ENCODE peak calls at places on chromosomes 2 and 18, in eight cellular contexts. One of them, this sample, is unnamed.

GRCh38 chr2:159659474-159659873 is 43.1 kb upstream of the BAZ2B start:
- DNase-seq in fibroblast of villous mesenchyme: no peak
- DNase-seq in foreskin fibroblast: no peak
- DNase-seq in body of pancreas: no peak
- DNase-seq in HCT116: no peak
- DNase-seq in choroid plexus epithelial cell: no peak
- DNase-seq in thyroid gland: no peak
- DNase-seq in K562: no peak
- DNase-seq in this sample: no peak

GRCh38 chr2:230941202-230942180 is 16.4 kb upstream of the GPR55 start:
- DNase-seq in fibroblast of villous mesenchyme: no peak
- DNase-seq in foreskin fibroblast: no peak
- DNase-seq in body of pancreas: no peak
- DNase-seq in HCT116: no peak
- DNase-seq in choroid plexus epithelial cell: no peak
- DNase-seq in thyroid gland: no peak
- DNase-seq in K562: no peak
- DNase-seq in this sample: no peak

GRCh38 chr2:202064206-202064880 is 8.7 kb upstream of the KIAA2012 start:
- DNase-seq in fibroblast of villous mesenchyme: peak; percentile 59
- DNase-seq in foreskin fibroblast: peak; percentile 94
- DNase-seq in body of pancreas: no peak
- DNase-seq in HCT116: no peak
- DNase-seq in choroid plexus epithelial cell: peak; percentile 89
- DNase-seq in thyroid gland: peak; percentile 76
- DNase-seq in K562: no peak
- DNase-seq in this sample: peak; percentile 84

GRCh38 chr2:139162456-139162855 is 382.3 kb upstream of the NXPH2 start:
- DNase-seq in fibroblast of villous mesenchyme: no peak
- DNase-seq in foreskin fibroblast: no peak
- DNase-seq in body of pancreas: no peak
- DNase-seq in HCT116: no peak
- DNase-seq in choroid plexus epithelial cell: no peak
- DNase-seq in thyroid gland: no peak
- DNase-seq in K562: no peak
- DNase-seq in this sample: no peak

GRCh38 chr18:48129621-48130082 is 199.2 kb upstream of the SMAD2 start:
- DNase-seq in fibroblast of villous mesenchyme: no peak
- DNase-seq in foreskin fibroblast: no peak
- DNase-seq in body of pancreas: no peak
- DNase-seq in HCT116: no peak
- DNase-seq in choroid plexus epithelial cell: no peak
- DNase-seq in thyroid gland: no peak
- DNase-seq in K562: no peak
- DNase-seq in this sample: no peak

GRCh38 chr2:178344121-178344520 is 106.9 kb downstream of the PRKRA start:
- DNase-seq in fibroblast of villous mesenchyme: no peak
- DNase-seq in foreskin fibroblast: no peak
- DNase-seq in body of pancreas: no peak
- DNase-seq in HCT116: no peak
- DNase-seq in choroid plexus epithelial cell: no peak
- DNase-seq in thyroid gland: no peak
- DNase-seq in K562: no peak
- DNase-seq in this sample: no peak

GRCh38 chr2:232624554-232624842 is 8.9 kb upstream of the EFHD1 start:
- DNase-seq in fibroblast of villous mesenchyme: no peak
- DNase-seq in foreskin fibroblast: no peak
- DNase-seq in body of pancreas: no peak
- DNase-seq in HCT116: no peak
- DNase-seq in choroid plexus epithelial cell: no peak
- DNase-seq in thyroid gland: no peak
- DNase-seq in K562: no peak
- DNase-seq in this sample: no peak

GRCh38 chr18:79866889-79867574 is 69.3 kb downstream of the KCNG2 start:
- DNase-seq in fibroblast of villous mesenchyme: no peak
- DNase-seq in foreskin fibroblast: no peak
- DNase-seq in body of pancreas: no peak
- DNase-seq in HCT116: no peak
- DNase-seq in choroid plexus epithelial cell: peak; percentile 28
- DNase-seq in thyroid gland: no peak
- DNase-seq in K562: no peak
- DNase-seq in this sample: no peak

GRCh38 chr18:2976733-2977132 is 36.2 kb downstream of the LPIN2 start:
- DNase-seq in fibroblast of villous mesenchyme: no peak
- DNase-seq in foreskin fibroblast: no peak
- DNase-seq in body of pancreas: no peak
- DNase-seq in HCT116: no peak
- DNase-seq in choroid plexus epithelial cell: no peak
- DNase-seq in thyroid gland: no peak
- DNase-seq in K562: no peak
- DNase-seq in this sample: no peak

GRCh38 chr18:42174909-42175308 is 219.9 kb downstream of the PIK3C3 start:
- DNase-seq in fibroblast of villous mesenchyme: peak; percentile 22
- DNase-seq in foreskin fibroblast: no peak
- DNase-seq in body of pancreas: no peak
- DNase-seq in HCT116: no peak
- DNase-seq in choroid plexus epithelial cell: peak; percentile 19
- DNase-seq in thyroid gland: peak; percentile 25
- DNase-seq in K562: no peak
- DNase-seq in this sample: peak; percentile 33

GRCh38 chr2:147430408-147430807 is 414.4 kb upstream of the ACVR2A start:
- DNase-seq in fibroblast of villous mesenchyme: no peak
- DNase-seq in foreskin fibroblast: no peak
- DNase-seq in body of pancreas: peak; percentile 81
- DNase-seq in HCT116: no peak
- DNase-seq in choroid plexus epithelial cell: no peak
- DNase-seq in thyroid gland: no peak
- DNase-seq in K562: no peak
- DNase-seq in this sample: no peak

GRCh38 chr2:172655091-172655837 is 80.4 kb upstream of the RAPGEF4 start:
- DNase-seq in fibroblast of villous mesenchyme: peak; percentile 68
- DNase-seq in foreskin fibroblast: peak; percentile 93
- DNase-seq in body of pancreas: no peak
- DNase-seq in HCT116: no peak
- DNase-seq in choroid plexus epithelial cell: peak; percentile 86
- DNase-seq in thyroid gland: no peak
- DNase-seq in K562: no peak
- DNase-seq in this sample: peak; percentile 86

GRCh38 chr2:63537306-63537705 is 51.0 kb downstream of the WDPCP start:
- DNase-seq in fibroblast of villous mesenchyme: no peak
- DNase-seq in foreskin fibroblast: peak; percentile 27
- DNase-seq in body of pancreas: no peak
- DNase-seq in HCT116: no peak
- DNase-seq in choroid plexus epithelial cell: peak; percentile 26
- DNase-seq in thyroid gland: no peak
- DNase-seq in K562: no peak
- DNase-seq in this sample: peak; percentile 49

GRCh38 chr2:74850816-74851566 is 17.1 kb downstream of the HK2 start:
- DNase-seq in fibroblast of villous mesenchyme: peak; percentile 86
- DNase-seq in foreskin fibroblast: peak; percentile 71
- DNase-seq in body of pancreas: no peak
- DNase-seq in HCT116: no peak
- DNase-seq in choroid plexus epithelial cell: peak; percentile 37
- DNase-seq in thyroid gland: no peak
- DNase-seq in K562: no peak
- DNase-seq in this sample: peak; percentile 58

GRCh38 chr2:238010572-238010971 is 43.8 kb downstream of the UBE2F start:
- DNase-seq in fibroblast of villous mesenchyme: no peak
- DNase-seq in foreskin fibroblast: no peak
- DNase-seq in body of pancreas: no peak
- DNase-seq in HCT116: no peak
- DNase-seq in choroid plexus epithelial cell: no peak
- DNase-seq in thyroid gland: no peak
- DNase-seq in K562: no peak
- DNase-seq in this sample: no peak

GRCh38 chr2:24909555-24910177 is 10.4 kb downstream of the ADCY3 start:
- DNase-seq in fibroblast of villous mesenchyme: peak; percentile 44
- DNase-seq in foreskin fibroblast: peak; percentile 95
- DNase-seq in body of pancreas: no peak
- DNase-seq in HCT116: no peak
- DNase-seq in choroid plexus epithelial cell: no peak
- DNase-seq in thyroid gland: no peak
- DNase-seq in K562: no peak
- DNase-seq in this sample: peak; percentile 89

GRCh38 chr2:68316091-68316490 is 3.7 kb downstream of the CNRIP1 start:
- DNase-seq in fibroblast of villous mesenchyme: no peak
- DNase-seq in foreskin fibroblast: no peak
- DNase-seq in body of pancreas: no peak
- DNase-seq in HCT116: no peak
- DNase-seq in choroid plexus epithelial cell: peak; percentile 8
- DNase-seq in thyroid gland: no peak
- DNase-seq in K562: no peak
- DNase-seq in this sample: peak; percentile 28

GRCh38 chr2:68318686-68319396 is 908 bp downstream of the CNRIP1 start:
- DNase-seq in fibroblast of villous mesenchyme: peak; percentile 25
- DNase-seq in foreskin fibroblast: peak; percentile 56
- DNase-seq in body of pancreas: no peak
- DNase-seq in HCT116: no peak
- DNase-seq in choroid plexus epithelial cell: peak; percentile 10
- DNase-seq in thyroid gland: no peak
- DNase-seq in K562: no peak
- DNase-seq in this sample: peak; percentile 6

GRCh38 chr2:68317971-68318685 is 1.6 kb downstream of the CNRIP1 start:
- DNase-seq in fibroblast of villous mesenchyme: peak; percentile 5
- DNase-seq in foreskin fibroblast: peak; percentile 43
- DNase-seq in body of pancreas: no peak
- DNase-seq in HCT116: no peak
- DNase-seq in choroid plexus epithelial cell: peak; percentile 6
- DNase-seq in thyroid gland: no peak
- DNase-seq in K562: no peak
- DNase-seq in this sample: no peak

GRCh38 chr2:68320118-68320641 is 431 bp upstream of the CNRIP1 start:
- DNase-seq in fibroblast of villous mesenchyme: no peak
- DNase-seq in foreskin fibroblast: peak; percentile 31
- DNase-seq in body of pancreas: peak; percentile 17
- DNase-seq in HCT116: no peak
- DNase-seq in choroid plexus epithelial cell: peak; percentile 14
- DNase-seq in thyroid gland: peak; percentile 4
- DNase-seq in K562: peak; percentile 14
- DNase-seq in this sample: peak; percentile 4

DNA sequence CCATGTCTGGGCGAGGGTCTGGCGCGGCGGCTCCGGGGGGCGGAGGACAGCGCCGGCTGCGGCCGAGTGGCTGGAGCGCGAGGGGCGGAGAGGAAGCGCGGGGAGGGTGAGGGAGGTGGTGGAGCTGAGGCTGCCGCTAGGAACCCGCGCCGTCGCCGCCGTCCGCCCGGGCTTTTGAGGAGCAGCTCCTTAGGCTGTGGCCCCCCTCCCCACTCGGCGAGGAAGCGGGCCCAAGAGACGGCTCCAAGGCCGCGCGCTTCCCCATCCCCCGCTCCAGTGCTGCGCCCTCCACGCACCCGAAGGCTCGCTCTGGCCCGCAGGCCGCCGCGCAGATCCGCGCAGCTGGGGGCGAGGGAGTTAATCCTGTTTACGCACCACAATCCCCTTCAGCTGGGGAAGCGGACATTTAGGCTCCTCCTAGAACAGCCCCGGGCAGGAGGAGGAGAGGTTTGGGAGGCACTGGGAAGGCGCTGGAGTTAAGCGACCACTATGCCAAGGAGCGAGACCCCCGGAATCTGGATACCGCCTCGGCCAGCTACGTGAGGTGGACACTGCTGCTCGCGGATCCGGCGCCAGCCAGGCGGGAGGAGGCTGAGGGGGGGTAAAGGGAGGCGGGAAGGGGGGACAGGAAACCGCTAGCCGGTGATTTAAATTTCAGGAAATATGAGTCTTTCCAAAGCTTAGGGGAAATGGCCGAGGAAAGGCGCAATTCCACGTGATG is at the start of gene CNRIP1:
- DNase-seq in fibroblast of villous mesenchyme: peak; percentile 84
- DNase-seq in foreskin fibroblast: peak; percentile 93
- DNase-seq in body of pancreas: peak; percentile 15
- DNase-seq in HCT116: no peak
- DNase-seq in choroid plexus epithelial cell: peak; percentile 67
- DNase-seq in thyroid gland: peak; percentile 29
- DNase-seq in K562: peak; percentile 16
- DNase-seq in this sample: peak; percentile 79
- H3K4me3 ChIP-seq in fibroblast of villous mesenchyme: peak within 1 kb of the TSS; percentile 77
- H3K4me3 ChIP-seq in foreskin fibroblast: peak within 1 kb of the TSS; percentile 84
- H3K4me3 ChIP-seq in body of pancreas: peak within 1 kb of the TSS; percentile 5
- H3K4me3 ChIP-seq in HCT116: no peak within 1 kb of the TSS
- H3K4me3 ChIP-seq in choroid plexus epithelial cell: peak within 1 kb of the TSS; percentile 79
- H3K4me3 ChIP-seq in thyroid gland: peak within 1 kb of the TSS; percentile 48
- H3K4me3 ChIP-seq in K562: peak within 1 kb of the TSS; percentile 45
- H3K4me3 ChIP-seq in this sample: peak within 1 kb of the TSS; percentile 86

GRCh38 chr18:13548106-13548819 is 178.1 kb downstream of the FAM210A start:
- DNase-seq in fibroblast of villous mesenchyme: no peak
- DNase-seq in foreskin fibroblast: no peak
- DNase-seq in body of pancreas: no peak
- DNase-seq in HCT116: no peak
- DNase-seq in choroid plexus epithelial cell: no peak
- DNase-seq in thyroid gland: no peak
- DNase-seq in K562: no peak
- DNase-seq in this sample: no peak
- TF ChIP-seq CTCF in fibroblast of villous mesenchyme: no peak
- TF ChIP-seq CTCF in foreskin fibroblast: no peak
- TF ChIP-seq CTCF in body of pancreas: no peak
- TF ChIP-seq CTCF in HCT116: no peak
- TF ChIP-seq CTCF in choroid plexus epithelial cell: no peak
- TF ChIP-seq CTCF in thyroid gland: no peak
- TF ChIP-seq CTCF in K562: peak; percentile 9
- TF ChIP-seq CTCF in this sample: no peak

DNA sequence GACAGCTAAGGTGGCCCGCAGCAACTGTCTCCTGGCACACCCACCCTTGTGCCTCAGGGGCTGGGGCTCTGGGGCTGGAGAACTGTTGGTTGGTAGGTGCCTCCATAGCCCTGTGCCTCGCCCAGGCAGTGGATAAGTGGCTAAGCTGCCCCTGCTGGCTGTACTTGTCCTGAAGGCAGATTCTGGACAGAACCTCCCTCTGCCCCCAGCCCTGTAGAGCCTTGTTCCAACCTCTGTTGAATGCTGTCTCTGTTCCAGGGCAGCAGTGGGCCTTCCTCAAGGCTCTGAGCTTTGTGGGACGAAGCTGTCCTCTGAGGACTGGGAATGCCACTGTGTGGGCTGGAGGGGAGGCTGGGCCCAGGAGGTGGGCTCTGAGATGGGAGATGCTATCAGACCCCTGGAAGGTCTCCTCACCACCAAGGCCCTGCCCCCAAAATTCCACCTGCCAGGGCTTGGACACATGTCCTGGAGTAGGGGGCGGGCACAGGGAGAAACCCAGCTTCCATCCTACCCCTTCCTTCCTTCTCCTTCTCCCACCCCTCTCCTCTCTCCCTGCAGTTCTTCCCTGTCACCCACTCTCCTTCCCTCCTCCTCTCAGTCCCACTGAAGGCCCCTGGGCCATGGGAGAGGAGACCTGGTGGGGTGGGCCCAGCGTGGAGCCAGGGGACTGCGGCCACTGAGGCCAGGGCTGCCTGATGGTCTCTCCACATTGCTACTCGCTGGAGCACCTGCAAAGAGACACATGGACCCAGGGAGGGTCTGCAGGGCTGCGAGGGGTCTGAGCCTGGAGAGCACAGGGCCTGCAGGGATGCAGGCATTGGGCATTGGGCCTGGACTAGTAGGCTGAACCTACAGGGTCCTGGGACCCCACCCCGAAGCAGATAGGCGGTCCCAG is 1.7 kb upstream of the PDCD1 start:
- DNase-seq in fibroblast of villous mesenchyme: no peak
- DNase-seq in foreskin fibroblast: no peak
- DNase-seq in body of pancreas: no peak
- DNase-seq in HCT116: no peak
- DNase-seq in choroid plexus epithelial cell: no peak
- DNase-seq in thyroid gland: no peak
- DNase-seq in K562: peak; percentile 8
- DNase-seq in this sample: no peak
- H3K4me3 ChIP-seq in fibroblast of villous mesenchyme: no peak overlapping the region
- H3K4me3 ChIP-seq in foreskin fibroblast: no peak overlapping the region
- H3K4me3 ChIP-seq in body of pancreas: no peak overlapping the region
- H3K4me3 ChIP-seq in HCT116: no peak overlapping the region
- H3K4me3 ChIP-seq in choroid plexus epithelial cell: no peak overlapping the region
- H3K4me3 ChIP-seq in thyroid gland: no peak overlapping the region
- H3K4me3 ChIP-seq in K562: no peak overlapping the region
- H3K4me3 ChIP-seq in this sample: no peak overlapping the region

GRCh38 chr2:113407446-113408099 is 29.9 kb upstream of the ZNG1B start:
- DNase-seq in fibroblast of villous mesenchyme: peak; percentile 3
- DNase-seq in foreskin fibroblast: peak; percentile 40
- DNase-seq in body of pancreas: no peak
- DNase-seq in HCT116: peak; percentile 31
- DNase-seq in choroid plexus epithelial cell: peak; percentile 43
- DNase-seq in thyroid gland: no peak
- DNase-seq in K562: no peak
- DNase-seq in this sample: no peak
- TF ChIP-seq CTCF in fibroblast of villous mesenchyme: peak; percentile 10
- TF ChIP-seq CTCF in foreskin fibroblast: peak; percentile 44
- TF ChIP-seq CTCF in body of pancreas: no peak
- TF ChIP-seq CTCF in HCT116: peak; percentile 45
- TF ChIP-seq CTCF in choroid plexus epithelial cell: peak; percentile 55
- TF ChIP-seq CTCF in thyroid gland: no peak
- TF ChIP-seq CTCF in K562: peak; percentile 39
- TF ChIP-seq CTCF in this sample: peak; percentile 25